ENCODE peak calls at places on chromosomes 16 and 17, in seven cellular contexts. One of them, this sample, is unnamed. For H3K4me1, the result is how much of the 10 kb centered on the place peaks cover.

GRCh38 chr17:58302171-58302918 is 21.6 kb upstream of the MPO start:
- DNase-seq in tibial artery: no peak
- DNase-seq in H1: peak
- DNase-seq in left lung: no peak
- DNase-seq in ascending aorta: no peak
- DNase-seq in A549: no peak
- DNase-seq in heart left ventricle: peak
- DNase-seq in this sample: no peak

GRCh38 chr16:85829751-85830445 is 30.4 kb downstream of the COX4I1 start:
- DNase-seq in tibial artery: peak
- DNase-seq in H1: no peak
- DNase-seq in left lung: peak
- DNase-seq in ascending aorta: no peak
- DNase-seq in A549: no peak
- DNase-seq in heart left ventricle: peak
- DNase-seq in this sample: no peak

GRCh38 chr17:31339906-31340661 is 18.7 kb upstream of the EVI2A start:
- DNase-seq in tibial artery: no peak
- DNase-seq in H1: no peak
- DNase-seq in left lung: no peak
- DNase-seq in ascending aorta: no peak
- DNase-seq in A549: no peak
- DNase-seq in heart left ventricle: no peak
- DNase-seq in this sample: no peak

GRCh38 chr17:78396436-78397335 is 18.2 kb downstream of the PGS1 start:
- DNase-seq in tibial artery: peak
- DNase-seq in H1: no peak
- DNase-seq in left lung: no peak
- DNase-seq in ascending aorta: peak
- DNase-seq in A549: no peak
- DNase-seq in heart left ventricle: peak
- DNase-seq in this sample: no peak

GRCh38 chr16:59905628-59906027 is 1171.5 kb upstream of the GOT2 start:
- DNase-seq in tibial artery: no peak
- DNase-seq in H1: no peak
- DNase-seq in left lung: no peak
- DNase-seq in ascending aorta: no peak
- DNase-seq in A549: peak
- DNase-seq in heart left ventricle: no peak
- DNase-seq in this sample: no peak

GRCh38 chr16:49592507-49593422 is 219.2 kb downstream of the C16orf78 start:
- DNase-seq in tibial artery: peak
- DNase-seq in H1: peak
- DNase-seq in left lung: no peak
- DNase-seq in ascending aorta: peak
- DNase-seq in A549: peak
- DNase-seq in heart left ventricle: no peak
- DNase-seq in this sample: peak

GRCh38 chr16:66948034-66948821 is 12.8 kb upstream of the CES3 start:
- DNase-seq in tibial artery: no peak
- DNase-seq in H1: no peak
- DNase-seq in left lung: peak
- DNase-seq in ascending aorta: no peak
- DNase-seq in A549: no peak
- DNase-seq in heart left ventricle: no peak
- DNase-seq in this sample: no peak

GRCh38 chr17:69874220-69874670 is 200.8 kb upstream of the KCNJ16 start:
- DNase-seq in tibial artery: no peak
- DNase-seq in H1: no peak
- DNase-seq in left lung: no peak
- DNase-seq in ascending aorta: no peak
- DNase-seq in A549: no peak
- DNase-seq in heart left ventricle: no peak
- DNase-seq in this sample: no peak

DNA sequence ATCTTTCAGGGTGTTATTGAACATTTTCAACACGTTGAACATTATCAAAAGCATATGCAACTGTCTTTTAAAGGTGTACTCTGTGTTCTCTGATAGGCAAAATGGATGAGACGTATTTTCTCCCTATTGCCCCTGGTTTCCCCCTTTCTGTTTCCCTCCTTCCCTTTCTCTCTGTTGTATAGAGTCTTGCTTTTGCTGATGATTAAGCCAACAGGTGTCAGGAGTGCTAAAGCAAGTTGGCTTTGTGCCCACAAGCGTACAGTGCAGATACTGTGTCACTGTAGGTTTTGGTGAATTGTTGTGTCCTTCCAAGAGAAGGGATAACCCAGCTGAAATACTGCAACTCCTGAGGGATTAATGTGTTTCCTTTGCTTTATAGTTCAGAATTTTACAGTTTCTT is 74.4 kb downstream of the COX10 start:
- DNase-seq in tibial artery: no peak
- DNase-seq in H1: no peak
- DNase-seq in left lung: no peak
- DNase-seq in ascending aorta: no peak
- DNase-seq in A549: no peak
- DNase-seq in heart left ventricle: no peak
- DNase-seq in this sample: no peak
- H3K4me3 ChIP-seq in tibial artery: no peak
- H3K4me3 ChIP-seq in H1: no peak
- H3K4me3 ChIP-seq in left lung: no peak
- H3K4me3 ChIP-seq in ascending aorta: no peak
- H3K4me3 ChIP-seq in A549: no peak
- H3K4me3 ChIP-seq in heart left ventricle: no peak
- H3K4me3 ChIP-seq in this sample: no peak

GRCh38 chr17:66302761-66303626 is 581 bp downstream of the PRKCA start:
- DNase-seq in tibial artery: peak
- DNase-seq in H1: peak
- DNase-seq in left lung: peak
- DNase-seq in ascending aorta: peak
- DNase-seq in A549: peak
- DNase-seq in heart left ventricle: peak
- DNase-seq in this sample: peak
- TF ChIP-seq CTCF in tibial artery: no peak
- TF ChIP-seq CTCF in H1: no peak
- TF ChIP-seq CTCF in left lung: no peak
- TF ChIP-seq CTCF in ascending aorta: no peak
- TF ChIP-seq CTCF in A549: peak
- TF ChIP-seq CTCF in heart left ventricle: no peak
- TF ChIP-seq CTCF in this sample: no peak

GRCh38 chr17:45318561-45319230 is 1.9 kb upstream of the MAP3K14 start:
- DNase-seq in tibial artery: no peak
- DNase-seq in H1: no peak
- DNase-seq in left lung: no peak
- DNase-seq in ascending aorta: no peak
- DNase-seq in A549: peak
- DNase-seq in heart left ventricle: no peak
- DNase-seq in this sample: no peak

GRCh38 chr17:45319239-45319703 is 2.5 kb upstream of the MAP3K14 start:
- DNase-seq in tibial artery: no peak
- DNase-seq in H1: no peak
- DNase-seq in left lung: no peak
- DNase-seq in ascending aorta: no peak
- DNase-seq in A549: peak
- DNase-seq in heart left ventricle: no peak
- DNase-seq in this sample: no peak

GRCh38 chr17:45315583-45316270 is 1.1 kb downstream of the MAP3K14 start:
- DNase-seq in tibial artery: no peak
- DNase-seq in H1: no peak
- DNase-seq in left lung: no peak
- DNase-seq in ascending aorta: no peak
- DNase-seq in A549: no peak
- DNase-seq in heart left ventricle: no peak
- DNase-seq in this sample: no peak

GRCh38 chr17:45316271-45317112 is at the start of gene MAP3K14:
- DNase-seq in tibial artery: peak
- DNase-seq in H1: peak
- DNase-seq in left lung: peak
- DNase-seq in ascending aorta: peak
- DNase-seq in A549: no peak
- DNase-seq in heart left ventricle: peak
- DNase-seq in this sample: peak

DNA sequence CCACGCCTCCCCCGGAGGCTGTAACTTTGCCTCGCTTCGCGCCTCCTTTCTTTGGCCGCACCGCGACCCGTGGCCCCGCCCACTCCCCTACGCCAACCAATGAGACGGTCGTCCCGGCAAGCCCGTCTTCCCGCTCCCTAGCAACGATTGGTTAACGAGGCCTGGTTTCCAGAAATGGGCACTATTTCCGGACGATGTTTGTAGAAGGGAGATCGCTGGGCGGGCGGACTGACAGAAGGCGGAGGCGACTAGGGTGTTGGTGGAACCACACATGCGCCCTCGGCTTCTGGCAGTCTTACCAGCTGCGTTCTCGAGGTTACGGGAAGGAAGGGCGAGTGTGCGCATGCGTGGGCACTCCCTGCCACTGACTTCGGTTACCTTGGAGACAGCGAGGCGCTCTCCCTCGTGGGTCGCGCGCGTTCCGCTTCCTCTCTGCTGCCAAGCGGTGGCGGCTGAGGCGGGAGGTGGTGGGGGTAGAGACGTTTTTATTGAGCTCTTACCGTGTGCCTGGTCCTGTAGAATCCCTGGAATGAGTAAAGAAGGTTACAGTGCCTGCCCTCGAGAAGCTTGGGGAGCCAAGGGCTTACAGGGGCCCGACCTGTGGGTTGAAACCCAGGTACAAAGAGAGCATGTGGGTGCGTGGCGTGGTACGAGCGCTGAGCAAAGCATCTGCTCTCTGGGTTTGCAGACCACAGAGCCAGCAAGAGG is 447 bp upstream of the MAP3K14 start:
- DNase-seq in tibial artery: peak
- DNase-seq in H1: peak
- DNase-seq in left lung: peak
- DNase-seq in ascending aorta: peak
- DNase-seq in A549: peak
- DNase-seq in heart left ventricle: peak
- DNase-seq in this sample: peak
- H3K4me1 ChIP-seq in tibial artery: half or more
- H3K4me1 ChIP-seq in H1: under half
- H3K4me1 ChIP-seq in left lung: under half
- H3K4me1 ChIP-seq in ascending aorta: under half
- H3K4me1 ChIP-seq in A549: half or more
- H3K4me1 ChIP-seq in heart left ventricle: under half
- H3K4me1 ChIP-seq in this sample: under half

GRCh38 chr17:7931709-7932482 is at the start of the genes CNTROB and TRAPPC1:
- DNase-seq in tibial artery: peak
- DNase-seq in H1: peak
- DNase-seq in left lung: peak
- DNase-seq in ascending aorta: peak
- DNase-seq in A549: peak
- DNase-seq in heart left ventricle: peak
- DNase-seq in this sample: peak

GRCh38 chr17:7927596-7927995 is 2.1 kb downstream of the KCNAB3 start:
- DNase-seq in tibial artery: no peak
- DNase-seq in H1: no peak
- DNase-seq in left lung: no peak
- DNase-seq in ascending aorta: no peak
- DNase-seq in A549: no peak
- DNase-seq in heart left ventricle: no peak
- DNase-seq in this sample: no peak

GRCh38 chr17:7932483-7932891 is 481 bp downstream of the CNTROB start:
- DNase-seq in tibial artery: peak
- DNase-seq in H1: peak
- DNase-seq in left lung: no peak
- DNase-seq in ascending aorta: no peak
- DNase-seq in A549: peak
- DNase-seq in heart left ventricle: no peak
- DNase-seq in this sample: no peak

GRCh38 chr17:7930841-7931631 is 710 bp downstream of the TRAPPC1 start:
- DNase-seq in tibial artery: no peak
- DNase-seq in H1: no peak
- DNase-seq in left lung: no peak
- DNase-seq in ascending aorta: no peak
- DNase-seq in A549: peak
- DNase-seq in heart left ventricle: no peak
- DNase-seq in this sample: no peak

GRCh38 chr17:7929158-7930029 is at the start of gene KCNAB3:
- DNase-seq in tibial artery: no peak
- DNase-seq in H1: peak
- DNase-seq in left lung: peak
- DNase-seq in ascending aorta: no peak
- DNase-seq in A549: peak
- DNase-seq in heart left ventricle: peak
- DNase-seq in this sample: peak
- H3K4me3 ChIP-seq in tibial artery: no peak
- H3K4me3 ChIP-seq in H1: peak
- H3K4me3 ChIP-seq in left lung: no peak
- H3K4me3 ChIP-seq in ascending aorta: no peak
- H3K4me3 ChIP-seq in A549: no peak
- H3K4me3 ChIP-seq in heart left ventricle: no peak
- H3K4me3 ChIP-seq in this sample: peak

GRCh38 chr17:77364941-77365583 is 224.3 kb downstream of the SEC14L1 start:
- DNase-seq in tibial artery: no peak
- DNase-seq in H1: no peak
- DNase-seq in left lung: no peak
- DNase-seq in ascending aorta: no peak
- DNase-seq in A549: no peak
- DNase-seq in heart left ventricle: no peak
- DNase-seq in this sample: no peak

GRCh38 chr17:77363821-77364361 is 223.1 kb downstream of the SEC14L1 start:
- DNase-seq in tibial artery: peak
- DNase-seq in H1: no peak
- DNase-seq in left lung: no peak
- DNase-seq in ascending aorta: peak
- DNase-seq in A549: no peak
- DNase-seq in heart left ventricle: no peak
- DNase-seq in this sample: peak

GRCh38 chr17:77358801-77359716 is 218.3 kb downstream of the SEC14L1 start:
- DNase-seq in tibial artery: no peak
- DNase-seq in H1: no peak
- DNase-seq in left lung: no peak
- DNase-seq in ascending aorta: peak
- DNase-seq in A549: no peak
- DNase-seq in heart left ventricle: peak
- DNase-seq in this sample: no peak

GRCh38 chr17:77364381-77364911 is 223.7 kb downstream of the SEC14L1 start:
- DNase-seq in tibial artery: peak
- DNase-seq in H1: no peak
- DNase-seq in left lung: no peak
- DNase-seq in ascending aorta: no peak
- DNase-seq in A549: no peak
- DNase-seq in heart left ventricle: no peak
- DNase-seq in this sample: no peak

DNA sequence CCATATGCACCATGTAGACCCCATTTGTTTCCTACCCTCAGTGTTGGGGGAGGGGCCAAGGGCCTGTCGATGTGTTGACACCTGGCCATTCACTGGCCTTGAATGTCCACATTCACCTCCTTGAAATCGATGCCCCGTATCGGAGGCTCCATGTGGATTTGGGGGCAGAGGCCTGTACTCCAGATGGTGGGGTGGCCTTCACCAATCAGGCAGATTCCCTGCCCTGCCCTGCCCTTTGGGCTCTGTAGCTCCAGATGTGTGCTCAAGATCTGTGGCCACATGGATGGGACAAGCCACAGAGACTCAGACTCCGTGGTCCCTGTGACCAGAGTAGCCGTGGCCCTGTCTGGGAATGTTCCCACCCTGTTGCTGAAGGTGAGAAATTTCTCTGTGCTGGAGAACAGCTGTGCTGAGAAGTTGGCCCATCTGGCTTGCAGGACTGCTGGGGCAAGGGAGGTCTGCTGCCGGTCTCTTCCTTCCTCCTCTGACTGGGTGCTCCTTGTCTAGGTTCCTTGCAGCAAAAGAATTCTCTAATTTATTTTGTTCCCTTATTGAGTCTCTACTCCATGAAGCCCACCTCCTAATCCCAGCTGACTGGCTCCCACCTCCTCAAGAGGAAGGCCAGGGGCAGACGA is 221.3 kb downstream of the SEC14L1 start:
- DNase-seq in tibial artery: peak
- DNase-seq in H1: no peak
- DNase-seq in left lung: no peak
- DNase-seq in ascending aorta: no peak
- DNase-seq in A549: no peak
- DNase-seq in heart left ventricle: no peak
- DNase-seq in this sample: no peak
- TF ChIP-seq CTCF in tibial artery: no peak
- TF ChIP-seq CTCF in H1: no peak
- TF ChIP-seq CTCF in left lung: no peak
- TF ChIP-seq CTCF in ascending aorta: no peak
- TF ChIP-seq CTCF in A549: no peak
- TF ChIP-seq CTCF in heart left ventricle: no peak
- TF ChIP-seq CTCF in this sample: no peak